ENCODE peak calls at places on chromosomes 1 and 21, in four cellular contexts. One of them, this sample, is unnamed.

GRCh38 chr21:42524341-42525227 is 10.9 kb downstream of the SLC37A1 start:
- DNase-seq in A549: no peak
- DNase-seq in spleen: peak; percentile 95
- DNase-seq in foreskin keratinocyte: no peak
- DNase-seq in this sample: no peak

GRCh38 chr1:30325085-30325935 is 398.1 kb downstream of the MATN1 start:
- DNase-seq in A549: no peak
- DNase-seq in foreskin keratinocyte: no peak
- DNase-seq in spleen: no peak
- DNase-seq in this sample: no peak

GRCh38 chr1:53449026-53449425 is 10.2 kb upstream of the DMRTB1 start:
- DNase-seq in spleen: no peak
- DNase-seq in foreskin keratinocyte: peak; percentile 5
- DNase-seq in A549: no peak
- DNase-seq in this sample: no peak

GRCh38 chr1:101241485-101242225 is 4.8 kb downstream of the S1PR1 start:
- DNase-seq in foreskin keratinocyte: no peak
- DNase-seq in spleen: no peak
- DNase-seq in A549: no peak
- DNase-seq in this sample: no peak

GRCh38 chr1:226974544-226975258 is 34.6 kb downstream of the COQ8A start:
- DNase-seq in spleen: no peak
- DNase-seq in foreskin keratinocyte: no peak
- DNase-seq in A549: no peak
- DNase-seq in this sample: no peak

GRCh38 chr1:241356187-241356518 is 852 bp downstream of the RGS7 start:
- DNase-seq in foreskin keratinocyte: no peak
- DNase-seq in spleen: peak; percentile 67
- DNase-seq in A549: no peak
- DNase-seq in this sample: no peak

GRCh38 chr1:172882791-172883386 is 167.9 kb downstream of the TNFSF18 start:
- DNase-seq in spleen: no peak
- DNase-seq in A549: no peak
- DNase-seq in foreskin keratinocyte: no peak
- DNase-seq in this sample: no peak

GRCh38 chr1:145719230-145720079 is at the start of gene CD160:
- DNase-seq in spleen: peak; percentile 69
- DNase-seq in A549: no peak
- DNase-seq in foreskin keratinocyte: no peak
- DNase-seq in this sample: no peak

GRCh38 chr1:55636691-55637090 is 421.5 kb upstream of the USP24 start:
- DNase-seq in foreskin keratinocyte: no peak
- DNase-seq in spleen: no peak
- DNase-seq in A549: no peak
- DNase-seq in this sample: no peak

GRCh38 chr1:117051224-117052064 is 8.7 kb upstream of the TTF2 start:
- DNase-seq in A549: no peak
- DNase-seq in spleen: peak; percentile 82
- DNase-seq in foreskin keratinocyte: peak; percentile 15
- DNase-seq in this sample: peak; percentile 14

GRCh38 chr1:43936470-43937151 is 3.0 kb downstream of the ARTN start:
- DNase-seq in foreskin keratinocyte: no peak
- DNase-seq in A549: no peak
- DNase-seq in spleen: no peak
- DNase-seq in this sample: no peak

GRCh38 chr1:110880708-110881374 is 7.9 kb downstream of the CD53 start:
- DNase-seq in foreskin keratinocyte: peak; percentile 32
- DNase-seq in spleen: no peak
- DNase-seq in A549: no peak
- DNase-seq in this sample: peak; percentile 45

GRCh38 chr1:161367684-161368398 is at the start of gene CFAP126:
- DNase-seq in foreskin keratinocyte: peak; percentile 22
- DNase-seq in A549: peak; percentile 73
- DNase-seq in spleen: peak; percentile 82
- DNase-seq in this sample: no peak

GRCh38 chr1:12052008-12052573 is 11.0 kb upstream of the TNFRSF8 start:
- DNase-seq in spleen: no peak
- DNase-seq in A549: peak; percentile 50
- DNase-seq in foreskin keratinocyte: peak; percentile 54
- DNase-seq in this sample: peak; percentile 34

GRCh38 chr1:147717051-147717705 is 43.2 kb downstream of the GJA5 start:
- DNase-seq in A549: no peak
- DNase-seq in spleen: no peak
- DNase-seq in foreskin keratinocyte: peak; percentile 93
- DNase-seq in this sample: peak; percentile 97

GRCh38 chr1:45566722-45567121 is 16.1 kb downstream of the AKR1A1 start:
- DNase-seq in A549: no peak
- DNase-seq in foreskin keratinocyte: no peak
- DNase-seq in spleen: no peak
- DNase-seq in this sample: no peak

GRCh38 chr1:83845437-83846071 is 153.4 kb downstream of the TTLL7 start:
- DNase-seq in spleen: no peak
- DNase-seq in A549: no peak
- DNase-seq in foreskin keratinocyte: no peak
- DNase-seq in this sample: no peak

GRCh38 chr1:55039342-55040082 is at the start of gene PCSK9:
- DNase-seq in spleen: no peak
- DNase-seq in A549: peak; percentile 39
- DNase-seq in foreskin keratinocyte: peak; percentile 80
- DNase-seq in this sample: no peak

GRCh38 chr1:46556822-46557221 is 5.4 kb upstream of the KNCN start:
- DNase-seq in foreskin keratinocyte: peak; percentile 59
- DNase-seq in A549: no peak
- DNase-seq in spleen: no peak
- DNase-seq in this sample: peak; percentile 66

GRCh38 chr21:42671778-42672593 is 18.6 kb downstream of the PDE9A start:
- DNase-seq in A549: no peak
- DNase-seq in foreskin keratinocyte: no peak
- DNase-seq in spleen: no peak
- DNase-seq in this sample: peak; percentile 16

GRCh38 chr1:209633335-209633997 is 18.8 kb downstream of the LAMB3 start:
- DNase-seq in A549: no peak
- DNase-seq in spleen: no peak
- DNase-seq in foreskin keratinocyte: no peak
- DNase-seq in this sample: no peak

GRCh38 chr21:42474043-42474831 is 21.8 kb downstream of the RSPH1 start:
- DNase-seq in foreskin keratinocyte: peak; percentile 55
- DNase-seq in spleen: no peak
- DNase-seq in A549: peak; percentile 68
- DNase-seq in this sample: peak; percentile 57

GRCh38 chr1:77605246-77606026 is 77.0 kb downstream of the ZZZ3 start:
- DNase-seq in foreskin keratinocyte: peak; percentile 19
- DNase-seq in spleen: no peak
- DNase-seq in A549: no peak
- DNase-seq in this sample: peak; percentile 27

GRCh38 chr1:85144351-85144750 is 56.5 kb downstream of the SYDE2 start:
- DNase-seq in A549: no peak
- DNase-seq in foreskin keratinocyte: no peak
- DNase-seq in spleen: no peak
- DNase-seq in this sample: no peak

GRCh38 chr1:173113015-173113741 is 62.4 kb upstream of the TNFSF18 start:
- DNase-seq in spleen: no peak
- DNase-seq in foreskin keratinocyte: peak; percentile 87
- DNase-seq in A549: no peak
- DNase-seq in this sample: peak; percentile 87

GRCh38 chr1:203521071-203521794 is 27.3 kb downstream of the OPTC start:
- DNase-seq in spleen: no peak
- DNase-seq in foreskin keratinocyte: no peak
- DNase-seq in A549: no peak
- DNase-seq in this sample: no peak

GRCh38 chr1:57304591-57304990 is 119.3 kb downstream of the DAB1 start:
- DNase-seq in foreskin keratinocyte: no peak
- DNase-seq in spleen: no peak
- DNase-seq in A549: no peak
- DNase-seq in this sample: no peak

GRCh38 chr1:15574741-15575140 is 10.1 kb downstream of the AGMAT start:
- DNase-seq in foreskin keratinocyte: no peak
- DNase-seq in spleen: no peak
- DNase-seq in A549: no peak
- DNase-seq in this sample: no peak
- H3K27ac ChIP-seq in foreskin keratinocyte: no peak overlapping the region
- H3K27ac ChIP-seq in spleen: no peak overlapping the region
- H3K27ac ChIP-seq in A549: no peak overlapping the region
- H3K27ac ChIP-seq in this sample: no peak overlapping the region

DNA sequence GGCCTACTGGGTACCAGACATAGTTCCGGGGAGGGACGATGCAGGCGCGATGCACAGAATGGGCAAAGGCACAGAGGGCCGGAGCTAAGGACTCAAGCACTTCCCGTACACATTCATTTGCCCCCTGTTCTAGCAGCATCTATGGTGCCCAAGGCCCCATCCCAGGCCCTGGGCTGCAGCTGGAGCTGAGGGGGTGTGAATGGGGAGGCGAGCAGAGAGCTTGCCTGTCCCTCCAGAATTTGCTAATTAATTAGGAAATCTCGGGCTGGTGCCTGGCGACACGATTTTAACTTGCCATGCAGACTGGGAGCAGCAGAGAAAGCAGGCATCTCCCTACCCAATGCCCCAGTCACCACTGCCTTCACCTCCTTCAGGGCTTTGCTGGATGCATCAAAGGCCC is 35.9 kb downstream of the EPHA2 start:
- DNase-seq in foreskin keratinocyte: no peak
- DNase-seq in A549: no peak
- DNase-seq in spleen: peak; percentile 62
- DNase-seq in this sample: no peak
- H3K27ac ChIP-seq in foreskin keratinocyte: no peak overlapping the region
- H3K27ac ChIP-seq in A549: no peak overlapping the region
- H3K27ac ChIP-seq in spleen: no peak overlapping the region
- H3K27ac ChIP-seq in this sample: peak overlapping the region; percentile 5

GRCh38 chr1:191671236-191671635 is 487.0 kb upstream of the RGS18 start:
- DNase-seq in spleen: no peak
- DNase-seq in foreskin keratinocyte: no peak
- DNase-seq in A549: no peak
- DNase-seq in this sample: no peak

GRCh38 chr1:191675991-191676783 is 482.1 kb upstream of the RGS18 start:
- DNase-seq in spleen: no peak
- DNase-seq in foreskin keratinocyte: no peak
- DNase-seq in A549: no peak
- DNase-seq in this sample: no peak

GRCh38 chr1:191669629-191670028 is 488.6 kb upstream of the RGS18 start:
- DNase-seq in A549: no peak
- DNase-seq in foreskin keratinocyte: no peak
- DNase-seq in spleen: no peak
- DNase-seq in this sample: no peak

GRCh38 chr1:191674780-191675179 is 483.5 kb upstream of the RGS18 start:
- DNase-seq in foreskin keratinocyte: no peak
- DNase-seq in A549: no peak
- DNase-seq in spleen: no peak
- DNase-seq in this sample: no peak
- H3K27ac ChIP-seq in foreskin keratinocyte: no peak overlapping the region
- H3K27ac ChIP-seq in A549: no peak overlapping the region
- H3K27ac ChIP-seq in spleen: no peak overlapping the region
- H3K27ac ChIP-seq in this sample: no peak overlapping the region

GRCh38 chr21:45984584-45985095 is 3.1 kb downstream of the COL6A1 start:
- DNase-seq in spleen: no peak
- DNase-seq in foreskin keratinocyte: no peak
- DNase-seq in A549: no peak
- DNase-seq in this sample: no peak

GRCh38 chr21:45983981-45984551 is 2.5 kb downstream of the COL6A1 start:
- DNase-seq in spleen: peak; percentile 75
- DNase-seq in foreskin keratinocyte: no peak
- DNase-seq in A549: no peak
- DNase-seq in this sample: no peak

GRCh38 chr21:45982256-45982757 is 737 bp downstream of the COL6A1 start:
- DNase-seq in foreskin keratinocyte: no peak
- DNase-seq in A549: no peak
- DNase-seq in spleen: peak; percentile 77
- DNase-seq in this sample: no peak

GRCh38 chr21:45981641-45982255 is at the start of gene COL6A1:
- DNase-seq in A549: no peak
- DNase-seq in foreskin keratinocyte: no peak
- DNase-seq in spleen: peak; percentile 83
- DNase-seq in this sample: no peak

GRCh38 chr21:45982758-45983731 is 1.5 kb downstream of the COL6A1 start:
- DNase-seq in spleen: peak; percentile 75
- DNase-seq in A549: no peak
- DNase-seq in foreskin keratinocyte: no peak
- DNase-seq in this sample: no peak
- H3K27ac ChIP-seq in spleen: peak overlapping the region; percentile 73
- H3K27ac ChIP-seq in A549: no peak overlapping the region
- H3K27ac ChIP-seq in foreskin keratinocyte: no peak overlapping the region
- H3K27ac ChIP-seq in this sample: no peak overlapping the region

DNA sequence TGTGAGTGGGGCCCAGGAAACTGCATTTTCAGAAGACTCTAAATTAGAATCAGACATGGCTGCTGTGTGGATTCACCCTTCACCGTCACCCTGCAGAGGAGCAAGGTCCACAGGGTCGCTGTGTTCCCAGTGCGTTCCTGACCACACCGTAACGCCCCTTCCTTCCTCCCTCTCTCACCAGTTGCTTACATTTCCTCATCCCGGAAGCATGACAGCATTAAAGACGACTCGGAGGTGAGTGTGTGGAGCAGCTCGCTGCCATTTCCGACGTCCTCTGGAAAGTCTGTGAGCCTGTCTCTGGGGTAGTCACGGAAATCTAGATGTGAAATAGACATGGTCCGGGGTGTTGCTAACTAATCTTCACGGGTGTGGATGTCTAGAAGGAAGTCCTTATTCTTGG is 45.9 kb downstream of the FAAP20 start:
- DNase-seq in A549: no peak
- DNase-seq in foreskin keratinocyte: no peak
- DNase-seq in spleen: peak; percentile 89
- DNase-seq in this sample: no peak
- H3K27ac ChIP-seq in A549: no peak overlapping the region
- H3K27ac ChIP-seq in foreskin keratinocyte: no peak overlapping the region
- H3K27ac ChIP-seq in spleen: peak overlapping the region; percentile 84
- H3K27ac ChIP-seq in this sample: no peak overlapping the region

DNA sequence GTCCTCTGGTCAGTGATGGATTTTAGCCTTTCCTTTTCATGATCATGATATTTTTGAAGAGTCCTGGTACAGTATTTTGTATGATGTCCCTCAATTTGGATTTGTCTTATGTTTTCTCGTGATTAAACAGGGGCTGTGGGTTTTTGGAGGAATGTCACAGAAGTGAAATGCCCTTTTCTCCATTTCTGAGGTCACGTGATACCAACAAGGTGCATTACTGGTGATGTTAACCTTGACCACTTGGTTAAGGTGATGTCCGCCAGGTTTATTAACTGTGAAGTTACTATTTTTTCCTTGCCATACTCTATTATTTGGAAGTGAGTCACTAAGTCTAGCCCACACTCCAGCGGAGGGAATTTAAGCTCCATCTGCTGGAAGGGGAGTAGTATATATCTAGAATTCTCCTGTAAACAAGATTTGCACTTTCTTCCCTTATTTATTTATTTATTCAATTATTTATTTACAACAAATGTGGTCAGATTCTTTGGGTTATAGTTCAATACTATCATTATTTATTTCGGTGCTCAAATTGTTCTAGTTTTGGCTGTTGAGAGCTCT is 123.4 kb downstream of the HIVEP3 start:
- DNase-seq in spleen: no peak
- DNase-seq in A549: no peak
- DNase-seq in foreskin keratinocyte: no peak
- DNase-seq in this sample: no peak
- H3K27ac ChIP-seq in spleen: no peak overlapping the region
- H3K27ac ChIP-seq in A549: no peak overlapping the region
- H3K27ac ChIP-seq in foreskin keratinocyte: no peak overlapping the region
- H3K27ac ChIP-seq in this sample: no peak overlapping the region